ENCODE peak calls at places on chromosomes 3 and 15, in five cellular contexts. C is A549, J is HepG2, N is K562, G is H1. X is an unnamed sample.

GRCh38 chr3:163722421-163722820 is 1355.9 kb downstream of the SI start:
- DNase-seq in G (peak), N (no peak), C (no peak), J (no peak), X (no peak)

GRCh38 chr15:73752817-73753214 is 335 bp downstream of the INSYN1 start:
- DNase-seq in J (no peak), C (no peak), N (no peak), G (peak), X (no peak)

GRCh38 chr3:99607151-99607550 is 31.2 kb upstream of the COL8A1 start:
- DNase-seq in J (no peak), C (no peak), G (no peak), N (no peak), X (no peak)

GRCh38 chr15:69156726-69157381 is 3.6 kb upstream of the GLCE start:
- DNase-seq in C (no peak), N (no peak), G (no peak), J (no peak), X (no peak)

GRCh38 chr3:46427929-46428833 is 21.1 kb downstream of the CCRL2 start:
- DNase-seq in G (no peak), C (no peak), N (peak), J (peak), X (no peak)

GRCh38 chr15:66798426-66799061 is 96.5 kb downstream of the SMAD6 start:
- DNase-seq in C (no peak), N (no peak), G (no peak), J (no peak), X (no peak)

GRCh38 chr15:74453925-74454763 is 6.8 kb downstream of the UBL7 start:
- DNase-seq in N (no peak), G (no peak), C (no peak), J (no peak), X (no peak)

GRCh38 chr3:9301798-9302197 is 52.4 kb upstream of the SRGAP3 start:
- DNase-seq in J (no peak), G (no peak), C (no peak), N (no peak), X (no peak)

GRCh38 chr3:146250449-146251382 is at the start of gene PLSCR4:
- DNase-seq in N (peak), C (peak), G (peak), J (no peak), X (no peak)

GRCh38 chr3:58572013-58572633 is 5.1 kb downstream of the FAM107A start:
- DNase-seq in C (no peak), J (no peak), N (no peak), G (no peak), X (no peak)

GRCh38 chr3:132210476-132211346 is 106.5 kb upstream of the ACP3 start:
- DNase-seq in N (no peak), C (peak), J (peak), G (peak), X (no peak)

GRCh38 chr3:126160243-126161210 is 19.9 kb downstream of the ALDH1L1 start:
- DNase-seq in N (no peak), J (no peak), C (no peak), G (peak), X (no peak)

GRCh38 chr3:132167870-132168269 is 133.1 kb upstream of the CPNE4 start:
- DNase-seq in N (no peak), G (no peak), C (no peak), J (no peak), X (no peak)

GRCh38 chr3:112640864-112641751 is at the start of gene CCDC80:
- DNase-seq in N (peak), G (no peak), C (peak), J (no peak), X (no peak)

GRCh38 chr3:56683122-56683817 is at the start of gene TASOR:
- DNase-seq in C (peak), J (peak), G (peak), N (peak), X (no peak)
- TF ChIP-seq POLR2A in C (peak), J (no peak), G (peak), N (no peak), X (peak)

DNA sequence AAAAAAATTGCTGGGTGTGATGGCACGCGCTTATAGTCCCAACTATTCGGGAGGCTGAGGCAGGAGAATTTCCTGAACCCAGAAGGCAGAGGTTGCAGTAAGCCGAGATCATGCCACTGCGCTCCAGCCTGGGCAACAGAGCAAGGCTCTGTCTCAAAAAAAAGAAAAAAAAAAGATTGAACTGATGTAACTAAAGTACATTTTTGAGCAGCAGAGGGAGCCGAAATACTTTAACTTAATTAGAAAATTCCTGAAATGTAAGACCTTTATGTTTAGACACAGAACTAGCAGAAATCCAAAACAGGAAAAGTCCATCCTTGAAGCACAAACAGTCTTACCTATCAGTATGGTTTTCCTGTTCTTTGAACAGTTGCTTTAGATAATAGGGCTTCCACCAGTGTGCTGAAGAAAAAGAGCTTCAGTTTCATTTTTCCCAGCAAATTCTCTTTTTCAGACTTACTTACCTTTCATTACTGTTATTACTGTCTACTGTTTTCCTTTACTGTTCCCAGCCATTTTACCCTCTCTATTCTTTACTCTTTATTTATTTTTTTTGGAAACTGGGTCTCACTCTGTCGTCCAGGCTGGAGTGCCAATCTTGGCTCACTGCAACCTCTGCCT is 33.4 kb upstream of the ZNF609 start:
- DNase-seq in J (peak), N (no peak), C (peak), G (no peak), X (no peak)
- TF ChIP-seq HDAC2 in J (no peak), N (no peak), C (no peak), G (no peak), X (no peak)

GRCh38 chr3:33438284-33438668 is 1.9 kb downstream of the UBP1 start:
- DNase-seq in N (peak), J (peak), C (peak), G (no peak), X (no peak)
- TF ChIP-seq RAD21 in N (no peak), J (no peak), C (no peak), G (no peak), X (no peak)

DNA sequence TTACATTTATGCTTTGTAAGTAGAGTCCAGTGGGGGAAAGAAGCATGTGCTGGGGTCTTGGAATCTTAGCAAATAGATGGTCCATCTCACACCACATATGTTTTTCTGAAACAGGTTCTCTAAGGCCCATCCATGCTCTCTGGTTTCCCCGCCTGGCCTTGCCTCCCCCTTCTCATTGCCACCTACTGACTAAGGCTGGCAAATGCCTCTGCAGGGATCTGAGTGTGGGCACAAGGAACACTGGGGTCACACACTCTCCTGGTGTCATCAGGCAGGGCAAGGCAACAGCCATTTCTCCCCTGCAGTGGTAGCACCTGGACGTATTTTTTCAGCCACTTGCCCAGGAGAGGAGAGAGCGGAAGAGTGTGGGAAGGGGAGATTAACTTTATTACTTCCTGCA is 804.3 kb upstream of the NECTIN3 start:
- DNase-seq in N (no peak), G (no peak), C (no peak), J (no peak), X (no peak)
- TF ChIP-seq POLR2A in N (no peak), G (no peak), C (no peak), J (no peak), X (no peak)

DNA sequence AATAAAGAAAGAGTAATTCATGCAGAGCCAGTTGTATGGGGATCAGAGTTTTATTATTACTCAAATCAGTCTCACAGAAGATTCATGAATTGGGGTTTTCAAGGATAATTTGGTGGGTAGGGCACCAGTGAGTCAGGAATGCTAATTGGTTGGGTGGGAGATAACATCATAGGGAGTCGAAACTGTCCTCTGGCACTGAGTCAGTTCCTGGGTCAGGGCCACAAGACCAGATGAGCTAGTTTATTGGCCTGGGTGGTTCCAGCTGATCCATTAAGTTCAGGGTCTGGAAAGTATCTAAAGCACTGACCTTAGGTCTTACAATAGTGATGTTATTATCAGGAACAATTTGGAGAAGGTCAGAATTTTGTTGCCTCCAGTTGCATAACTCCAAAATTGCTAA is 998.6 kb upstream of the EPHA6 start:
- DNase-seq in C (no peak), N (no peak), J (no peak), G (no peak), X (no peak)
- TF ChIP-seq HDAC2 in C (no peak), N (no peak), J (no peak), G (no peak), X (no peak)

X was measured in GM12878.